ENCODE peak calls at places on chromosomes 12 and 14, in five cellular contexts. One of them, this sample, is unnamed.
A peak's percentile ranks its signal among the peaks of the same experiment; 100 is the strongest.

GRCh38 chr14:103928011-103928890 is at the start of gene TDRD9:
- DNase-seq in mesendoderm: no peak
- DNase-seq in NCI-H1417: peak; percentile 92
- DNase-seq in GM20000: no peak
- DNase-seq in NCI-H1048: no peak
- DNase-seq in this sample: no peak

GRCh38 chr14:100549834-100550625 is 37.2 kb downstream of the BEGAIN start:
- DNase-seq in GM20000: no peak
- DNase-seq in mesendoderm: no peak
- DNase-seq in NCI-H1417: no peak
- DNase-seq in NCI-H1048: no peak
- DNase-seq in this sample: no peak

GRCh38 chr14:101174522-101174838 is 271.0 kb upstream of the RTL1 start:
- DNase-seq in mesendoderm: no peak
- DNase-seq in NCI-H1417: peak; percentile 96
- DNase-seq in NCI-H1048: no peak
- DNase-seq in GM20000: no peak
- DNase-seq in this sample: no peak

GRCh38 chr14:104131968-104132732 is 6.2 kb upstream of the KIF26A start:
- DNase-seq in NCI-H1048: no peak
- DNase-seq in GM20000: no peak
- DNase-seq in mesendoderm: no peak
- DNase-seq in NCI-H1417: no peak
- DNase-seq in this sample: no peak

GRCh38 chr14:32611752-32612151 is 282.7 kb downstream of the AKAP6 start:
- DNase-seq in NCI-H1417: no peak
- DNase-seq in mesendoderm: no peak
- DNase-seq in GM20000: no peak
- DNase-seq in NCI-H1048: no peak
- DNase-seq in this sample: no peak

GRCh38 chr12:95593266-95593871 is 42.1 kb upstream of the USP44 start:
- DNase-seq in NCI-H1048: no peak
- DNase-seq in mesendoderm: no peak
- DNase-seq in NCI-H1417: no peak
- DNase-seq in GM20000: no peak
- DNase-seq in this sample: no peak

GRCh38 chr14:102778616-102779351 is 1.5 kb downstream of the TRAF3 start:
- DNase-seq in GM20000: no peak
- DNase-seq in NCI-H1417: peak; percentile 66
- DNase-seq in NCI-H1048: no peak
- DNase-seq in mesendoderm: no peak
- DNase-seq in this sample: no peak

GRCh38 chr12:19012965-19013364 is 116.6 kb upstream of the PLEKHA5 start:
- DNase-seq in mesendoderm: no peak
- DNase-seq in GM20000: no peak
- DNase-seq in NCI-H1417: peak; percentile 11
- DNase-seq in NCI-H1048: no peak
- DNase-seq in this sample: no peak

GRCh38 chr14:54582334-54582733 is 15.4 kb downstream of the SAMD4A start:
- DNase-seq in mesendoderm: no peak
- DNase-seq in GM20000: no peak
- DNase-seq in NCI-H1417: no peak
- DNase-seq in NCI-H1048: no peak
- DNase-seq in this sample: no peak

GRCh38 chr12:102120886-102121285 is 903 bp downstream of the PARPBP start:
- DNase-seq in mesendoderm: peak; percentile 63
- DNase-seq in NCI-H1048: no peak
- DNase-seq in GM20000: peak; percentile 10
- DNase-seq in NCI-H1417: peak; percentile 57
- DNase-seq in this sample: peak; percentile 21

GRCh38 chr12:57604454-57605307 is at the start of gene DTX3:
- DNase-seq in mesendoderm: peak; percentile 53
- DNase-seq in NCI-H1048: no peak
- DNase-seq in NCI-H1417: peak; percentile 83
- DNase-seq in GM20000: peak; percentile 83
- DNase-seq in this sample: no peak